ENCODE peak calls at places on chromosome 19, in four cellular contexts. C is GOT3; G is activated T-cell treated with anti-CD3 and anti-CD28 coated beads, Interleukin-2, amount 50 U/mL, for 24 hours; Q is stimulated activated naive B cell treated with anti-CD40 and anti-IgM and Interleukin-4, amounts not matched to agents 10 μg/mL and 1 μg/mL and 100 μg/mL, for 72 hours. Z is an unnamed sample.

GRCh38 chr19:53908106-53908932 is 759 bp upstream of the CACNG7 start:
- DNase-seq in G (peak), Q (peak), C (no peak), Z (peak)

GRCh38 chr19:50779504-50780457 is 9.5 kb downstream of the GPR32 start:
- DNase-seq in Q (no peak), G (no peak), C (no peak), Z (no peak)

GRCh38 chr19:1261863-1262686 is 7.1 kb upstream of the CIRBP start:
- DNase-seq in C (no peak), Q (no peak), G (no peak), Z (peak)

GRCh38 chr19:3179739-3180293 is 1.2 kb downstream of the S1PR4 start:
- DNase-seq in Q (no peak), C (no peak), G (peak), Z (no peak)

GRCh38 chr19:35811317-35812219 is 1.1 kb downstream of the PRODH2 start:
- DNase-seq in Q (no peak), C (no peak), G (no peak), Z (no peak)

GRCh38 chr19:33394006-33394722 is 20.7 kb downstream of the CEBPG start:
- DNase-seq in G (no peak), C (peak), Q (no peak), Z (peak)

GRCh38 chr19:49229416-49229815 is 71.8 kb downstream of the TRPM4 start:
- DNase-seq in Q (no peak), C (no peak), G (no peak), Z (no peak)

GRCh38 chr19:7701049-7701653 is 780 bp downstream of the FCER2 start:
- DNase-seq in Q (no peak), G (no peak), C (no peak), Z (no peak)

GRCh38 chr19:35328851-35329285 is at the start of gene CD22:
- DNase-seq in Q (peak), G (no peak), C (no peak), Z (no peak)

GRCh38 chr19:4338441-4339350 is at the start of gene STAP2:
- DNase-seq in C (no peak), G (peak), Q (no peak), Z (peak)

Z was measured in mucosa of descending colon.